ENCODE peak calls at places on chromosome 1, in eight cellular contexts. B is psoas muscle, G is fibroblast of lung, M is pancreas, C is GM23338, P is trophoblast cell, I is ovary, F is AG04449. J is an unnamed sample.

GRCh38 chr1:217402301-217402700 is 228.6 kb downstream of the GPATCH2 start:
- DNase-seq in M (no peak), C (no peak), P (no peak), B (no peak), G (no peak), I (no peak), F (no peak), J (no peak)

GRCh38 chr1:224783006-224783651 is 146.3 kb upstream of the DNAH14 start:
- DNase-seq in P (no peak), F (no peak), I (no peak), M (no peak), G (no peak), B (no peak), C (no peak), J (no peak)

GRCh38 chr1:13965770-13966398 is 265.9 kb downstream of the PRDM2 start:
- DNase-seq in B (peak; percentile 48), G (peak; percentile 59), F (no peak), C (peak; percentile 88), M (no peak), I (peak; percentile 81), P (peak; percentile 15), J (peak; percentile 23)

GRCh38 chr1:52032785-52033131 is 852 bp downstream of the KTI12 start:
- DNase-seq in G (peak; percentile 59), C (peak; percentile 64), I (peak; percentile 42), B (peak; percentile 60), M (peak; percentile 66), F (no peak), P (peak; percentile 16), J (peak; percentile 39)

GRCh38 chr1:6612641-6613360 is 730 bp upstream of the PHF13 start:
- DNase-seq in C (peak; percentile 71), F (no peak), M (peak; percentile 79), P (peak; percentile 87), G (peak; percentile 31), I (peak; percentile 64), B (peak; percentile 61), J (no peak)

GRCh38 chr1:86758570-86758969 is 54.2 kb downstream of the SH3GLB1 start:
- DNase-seq in F (no peak), C (no peak), B (no peak), I (no peak), G (no peak), M (peak; percentile 56), P (no peak), J (no peak)

GRCh38 chr1:2556277-2557145 is at the start of gene TNFRSF14:
- DNase-seq in I (peak; percentile 52), F (no peak), M (peak; percentile 80), C (no peak), B (peak; percentile 46), P (no peak), G (peak; percentile 56), J (no peak)

GRCh38 chr1:240820816-240821215 is 208.9 kb upstream of the GREM2 start:
- DNase-seq in P (no peak), B (no peak), G (no peak), F (no peak), M (no peak), I (no peak), C (no peak), J (no peak)

GRCh38 chr1:28190337-28190979 is 14.0 kb upstream of the PTAFR start:
- DNase-seq in P (no peak), B (no peak), F (no peak), C (no peak), G (no peak), M (no peak), I (no peak), J (no peak)

GRCh38 chr1:11012260-11013159 is at the start of gene TARDBP:
- DNase-seq in F (peak; percentile 42), G (peak; percentile 90), B (peak; percentile 90), C (peak; percentile 92), M (peak; percentile 95), I (peak; percentile 91), P (peak; percentile 80), J (peak; percentile 67)

GRCh38 chr1:41599912-41600311 is 115.4 kb upstream of the EDN2 start:
- DNase-seq in G (peak; percentile 54), I (no peak), C (peak; percentile 66), F (no peak), P (peak; percentile 11), M (no peak), B (no peak), J (no peak)

GRCh38 chr1:93148001-93148400 is 32.2 kb downstream of the TMED5 start:
- DNase-seq in M (no peak), G (peak; percentile 50), C (no peak), P (no peak), F (no peak), I (no peak), B (no peak), J (peak; percentile 26)

GRCh38 chr1:221887091-221887746 is 145.3 kb upstream of the DUSP10 start:
- DNase-seq in B (peak; percentile 85), P (peak; percentile 98), M (peak; percentile 53), F (peak; percentile 67), G (peak; percentile 89), C (no peak), I (no peak), J (peak; percentile 93)

GRCh38 chr1:234647245-234647644 is 37.3 kb upstream of the IRF2BP2 start:
- DNase-seq in I (no peak), G (no peak), C (no peak), B (no peak), M (no peak), F (no peak), P (no peak), J (no peak)

GRCh38 chr1:50665413-50665812 is 242.2 kb upstream of the DMRTA2 start:
- DNase-seq in F (no peak), M (no peak), B (no peak), C (no peak), G (peak; percentile 56), P (no peak), I (no peak), J (no peak)

GRCh38 chr1:234632225-234632624 is 22.2 kb upstream of the IRF2BP2 start:
- DNase-seq in G (no peak), B (no peak), M (no peak), F (no peak), P (no peak), I (no peak), C (no peak), J (no peak)

GRCh38 chr1:23446644-23447310 is 22.2 kb upstream of the TCEA3 start:
- DNase-seq in P (peak; percentile 48), B (no peak), C (no peak), M (no peak), F (no peak), I (no peak), G (no peak), J (no peak)

GRCh38 chr1:72623299-72623708 is 341.0 kb upstream of the NEGR1 start:
- DNase-seq in C (peak; percentile 81), M (no peak), F (peak; percentile 0), B (no peak), I (no peak), P (no peak), G (peak; percentile 64), J (no peak)

DNA sequence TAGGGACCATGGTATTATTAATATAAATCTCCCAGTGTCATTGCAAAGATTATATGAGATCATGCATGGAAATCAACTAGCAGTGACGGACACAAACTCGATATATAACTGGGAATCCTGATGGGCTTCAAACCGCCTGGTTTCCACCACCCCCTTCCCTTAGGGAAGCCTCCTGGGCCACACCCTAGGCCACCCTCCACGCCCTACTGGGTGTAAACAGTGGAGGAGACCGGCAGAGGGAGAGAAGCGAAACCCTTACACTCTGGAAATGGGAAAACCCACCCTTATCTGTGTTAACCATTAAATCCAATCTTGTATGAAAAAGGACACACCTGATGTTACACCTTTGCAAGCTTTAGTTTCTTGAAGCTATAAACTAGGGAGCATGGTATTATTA is 591 bp upstream of the ZNHIT6 start:
- DNase-seq in P (no peak), M (no peak), C (peak; percentile 6), F (no peak), G (no peak), I (peak; percentile 18), B (no peak), J (no peak)
- H3K4me3 ChIP-seq in P (no peak overlapping the region), M (peak overlapping the region; percentile 69), C (peak overlapping the region; percentile 84), F (peak overlapping the region; percentile 90), G (peak overlapping the region; percentile 94), I (peak overlapping the region; percentile 57), B (peak overlapping the region; percentile 90), J (peak overlapping the region; percentile 94)

GRCh38 chr1:161196111-161196510 is 2.7 kb downstream of the ADAMTS4 start:
- DNase-seq in B (no peak), G (no peak), M (no peak), P (no peak), I (no peak), C (no peak), F (no peak), J (no peak)
- H3K4me3 ChIP-seq in B (peak overlapping the region; percentile 64), G (no peak overlapping the region), M (no peak overlapping the region), P (no peak overlapping the region), I (no peak overlapping the region), C (no peak overlapping the region), F (no peak overlapping the region), J (no peak overlapping the region)

GRCh38 chr1:231216515-231216914 is 24.5 kb upstream of the GNPAT start:
- DNase-seq in G (no peak), I (no peak), B (no peak), C (peak; percentile 30), M (no peak), P (no peak), F (no peak), J (no peak)

GRCh38 chr1:231213831-231214573 is 27.0 kb upstream of the GNPAT start:
- DNase-seq in I (no peak), P (no peak), C (no peak), G (no peak), B (no peak), M (no peak), F (no peak), J (no peak)

GRCh38 chr1:231217056-231217455 is 24.0 kb upstream of the GNPAT start:
- DNase-seq in G (no peak), M (no peak), I (no peak), P (no peak), F (no peak), C (no peak), B (no peak), J (no peak)

GRCh38 chr1:231215676-231216385 is 25.2 kb upstream of the GNPAT start:
- DNase-seq in P (no peak), I (no peak), F (no peak), M (no peak), G (no peak), B (no peak), C (no peak), J (no peak)

DNA sequence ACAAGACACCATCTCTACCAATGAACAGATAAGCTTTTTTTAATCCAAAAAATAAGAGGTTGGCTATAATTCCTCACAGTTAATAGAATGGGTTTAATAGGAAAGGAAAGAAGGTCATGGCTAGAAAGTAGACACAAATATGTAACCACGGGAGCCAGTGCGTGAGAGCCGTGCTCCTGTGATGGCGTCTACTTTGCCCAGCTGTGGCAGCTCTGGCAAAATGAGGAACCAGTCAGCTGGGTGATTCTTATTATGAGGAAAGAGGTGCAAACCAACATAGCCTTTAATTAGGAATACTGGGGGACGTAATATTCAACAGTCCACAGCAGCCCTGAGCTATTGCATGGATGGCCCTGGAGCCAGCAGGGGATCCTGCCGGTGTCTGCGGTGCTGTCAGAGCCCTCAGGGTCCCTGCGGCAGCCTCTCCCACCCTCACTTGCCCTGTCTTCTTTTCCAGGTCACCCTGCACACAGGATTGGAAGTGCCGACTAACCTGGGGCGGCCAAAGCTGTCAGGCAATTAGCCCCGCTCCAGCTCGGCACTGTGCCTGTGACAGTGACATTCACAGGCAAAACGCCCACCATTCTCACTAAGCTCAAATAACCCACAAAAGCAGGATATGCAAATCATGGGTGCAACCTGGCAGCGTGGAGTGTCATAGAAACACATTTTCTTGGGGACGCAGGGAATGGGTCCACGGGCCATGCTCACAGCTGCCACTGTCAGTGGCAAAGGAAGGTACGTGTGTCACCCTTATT is 25.9 kb upstream of the GNPAT start:
- DNase-seq in M (no peak), I (no peak), F (no peak), P (no peak), G (no peak), B (no peak), C (no peak), J (no peak)
- H3K4me3 ChIP-seq in M (no peak overlapping the region), I (no peak overlapping the region), F (no peak overlapping the region), P (no peak overlapping the region), G (no peak overlapping the region), B (no peak overlapping the region), C (no peak overlapping the region), J (no peak overlapping the region)

GRCh38 chr1:46612937-46613660 is 3.5 kb downstream of the MOB3C start:
- DNase-seq in I (peak; percentile 47), F (no peak), G (no peak), B (peak; percentile 73), P (no peak), M (peak; percentile 91), C (peak; percentile 60), J (no peak)
- H3K4me3 ChIP-seq in I (no peak overlapping the region), F (no peak overlapping the region), G (no peak overlapping the region), B (peak overlapping the region; percentile 46), P (peak overlapping the region; percentile 21), M (no peak overlapping the region), C (peak overlapping the region; percentile 39), J (no peak overlapping the region)